ENCODE peak calls at places on chromosomes 4 and X, in five cellular contexts. One of them, this sample, is unnamed.
A peak's percentile ranks its signal among the peaks of the same experiment; 100 is the strongest.

GRCh38 chrX:116272881-116273280 is 102.3 kb downstream of the AGTR2 start:
- DNase-seq in left lung: no peak
- DNase-seq in Right ventricle myocardium superior: no peak
- DNase-seq in stimulated activated CD4-positive, alpha-beta T cell treated with anti-CD3 and anti-CD28 coated beads, Interleukin-12 subunit alpha, Interleukin-12 subunit beta, amount 100 ng/mL, for 24 hours: no peak
- DNase-seq in DMS 273 treated with DMSO at 0.1 percent for 48 hours: no peak
- DNase-seq in this sample: no peak

GRCh38 chr4:87978656-87979055 is 3.1 kb downstream of the SPP1 start:
- DNase-seq in left lung: no peak
- DNase-seq in Right ventricle myocardium superior: no peak
- DNase-seq in stimulated activated CD4-positive, alpha-beta T cell treated with anti-CD3 and anti-CD28 coated beads, Interleukin-12 subunit alpha, Interleukin-12 subunit beta, amount 100 ng/mL, for 24 hours: no peak
- DNase-seq in DMS 273 treated with DMSO at 0.1 percent for 48 hours: no peak
- DNase-seq in this sample: no peak

GRCh38 chrX:82813671-82814078 is 694.4 kb upstream of the POU3F4 start:
- DNase-seq in left lung: no peak
- DNase-seq in Right ventricle myocardium superior: no peak
- DNase-seq in stimulated activated CD4-positive, alpha-beta T cell treated with anti-CD3 and anti-CD28 coated beads, Interleukin-12 subunit alpha, Interleukin-12 subunit beta, amount 100 ng/mL, for 24 hours: no peak
- DNase-seq in DMS 273 treated with DMSO at 0.1 percent for 48 hours: no peak
- DNase-seq in this sample: no peak

GRCh38 chr4:102263024-102263787 is 82.1 kb downstream of the SLC39A8 start:
- DNase-seq in left lung: no peak
- DNase-seq in Right ventricle myocardium superior: no peak
- DNase-seq in stimulated activated CD4-positive, alpha-beta T cell treated with anti-CD3 and anti-CD28 coated beads, Interleukin-12 subunit alpha, Interleukin-12 subunit beta, amount 100 ng/mL, for 24 hours: no peak
- DNase-seq in DMS 273 treated with DMSO at 0.1 percent for 48 hours: peak; percentile 40
- DNase-seq in this sample: no peak

GRCh38 chr4:126564283-126564854 is 1068.4 kb upstream of the INTU start:
- DNase-seq in left lung: no peak
- DNase-seq in Right ventricle myocardium superior: no peak
- DNase-seq in stimulated activated CD4-positive, alpha-beta T cell treated with anti-CD3 and anti-CD28 coated beads, Interleukin-12 subunit alpha, Interleukin-12 subunit beta, amount 100 ng/mL, for 24 hours: no peak
- DNase-seq in DMS 273 treated with DMSO at 0.1 percent for 48 hours: no peak
- DNase-seq in this sample: no peak

GRCh38 chr4:85149656-85150055 is 183.2 kb upstream of the WDFY3 start:
- DNase-seq in left lung: no peak
- DNase-seq in Right ventricle myocardium superior: no peak
- DNase-seq in stimulated activated CD4-positive, alpha-beta T cell treated with anti-CD3 and anti-CD28 coated beads, Interleukin-12 subunit alpha, Interleukin-12 subunit beta, amount 100 ng/mL, for 24 hours: no peak
- DNase-seq in DMS 273 treated with DMSO at 0.1 percent for 48 hours: no peak
- DNase-seq in this sample: no peak

GRCh38 chrX:338836-339400 is 20.3 kb upstream of the GTPBP6 start:
- DNase-seq in left lung: no peak
- DNase-seq in Right ventricle myocardium superior: peak; percentile 31
- DNase-seq in stimulated activated CD4-positive, alpha-beta T cell treated with anti-CD3 and anti-CD28 coated beads, Interleukin-12 subunit alpha, Interleukin-12 subunit beta, amount 100 ng/mL, for 24 hours: no peak
- DNase-seq in DMS 273 treated with DMSO at 0.1 percent for 48 hours: no peak
- DNase-seq in this sample: peak; percentile 51

GRCh38 chr4:108120789-108121188 is 47.9 kb downstream of the LEF1 start:
- DNase-seq in left lung: no peak
- DNase-seq in Right ventricle myocardium superior: no peak
- DNase-seq in stimulated activated CD4-positive, alpha-beta T cell treated with anti-CD3 and anti-CD28 coated beads, Interleukin-12 subunit alpha, Interleukin-12 subunit beta, amount 100 ng/mL, for 24 hours: no peak
- DNase-seq in DMS 273 treated with DMSO at 0.1 percent for 48 hours: no peak
- DNase-seq in this sample: no peak

GRCh38 chr4:189124149-189124758 is 816.4 kb upstream of the FRG1 start:
- DNase-seq in left lung: no peak
- DNase-seq in Right ventricle myocardium superior: no peak
- DNase-seq in stimulated activated CD4-positive, alpha-beta T cell treated with anti-CD3 and anti-CD28 coated beads, Interleukin-12 subunit alpha, Interleukin-12 subunit beta, amount 100 ng/mL, for 24 hours: no peak
- DNase-seq in DMS 273 treated with DMSO at 0.1 percent for 48 hours: no peak
- DNase-seq in this sample: peak; percentile 44

GRCh38 chrX:12979011-12979629 is 4.2 kb downstream of the TMSB4X start:
- DNase-seq in left lung: no peak
- DNase-seq in Right ventricle myocardium superior: no peak
- DNase-seq in stimulated activated CD4-positive, alpha-beta T cell treated with anti-CD3 and anti-CD28 coated beads, Interleukin-12 subunit alpha, Interleukin-12 subunit beta, amount 100 ng/mL, for 24 hours: no peak
- DNase-seq in DMS 273 treated with DMSO at 0.1 percent for 48 hours: no peak
- DNase-seq in this sample: no peak

GRCh38 chrX:126967225-126967624 is 147.7 kb downstream of the PRR32 start:
- DNase-seq in left lung: no peak
- DNase-seq in Right ventricle myocardium superior: no peak
- DNase-seq in stimulated activated CD4-positive, alpha-beta T cell treated with anti-CD3 and anti-CD28 coated beads, Interleukin-12 subunit alpha, Interleukin-12 subunit beta, amount 100 ng/mL, for 24 hours: no peak
- DNase-seq in DMS 273 treated with DMSO at 0.1 percent for 48 hours: no peak
- DNase-seq in this sample: no peak

GRCh38 chrX:12984629-12985303 is 9.9 kb downstream of the TMSB4X start:
- DNase-seq in left lung: no peak
- DNase-seq in Right ventricle myocardium superior: no peak
- DNase-seq in stimulated activated CD4-positive, alpha-beta T cell treated with anti-CD3 and anti-CD28 coated beads, Interleukin-12 subunit alpha, Interleukin-12 subunit beta, amount 100 ng/mL, for 24 hours: no peak
- DNase-seq in DMS 273 treated with DMSO at 0.1 percent for 48 hours: no peak
- DNase-seq in this sample: no peak

GRCh38 chr4:4320951-4321714 is 31.1 kb downstream of the ZBTB49 start:
- DNase-seq in left lung: no peak
- DNase-seq in Right ventricle myocardium superior: no peak
- DNase-seq in stimulated activated CD4-positive, alpha-beta T cell treated with anti-CD3 and anti-CD28 coated beads, Interleukin-12 subunit alpha, Interleukin-12 subunit beta, amount 100 ng/mL, for 24 hours: no peak
- DNase-seq in DMS 273 treated with DMSO at 0.1 percent for 48 hours: no peak
- DNase-seq in this sample: no peak

GRCh38 chrX:47723689-47724088 is 64.7 kb upstream of the UXT start:
- DNase-seq in left lung: no peak
- DNase-seq in Right ventricle myocardium superior: no peak
- DNase-seq in stimulated activated CD4-positive, alpha-beta T cell treated with anti-CD3 and anti-CD28 coated beads, Interleukin-12 subunit alpha, Interleukin-12 subunit beta, amount 100 ng/mL, for 24 hours: peak; percentile 5
- DNase-seq in DMS 273 treated with DMSO at 0.1 percent for 48 hours: no peak
- DNase-seq in this sample: no peak

GRCh38 chr4:67520141-67520540 is 25.2 kb downstream of the CENPC start:
- DNase-seq in left lung: no peak
- DNase-seq in Right ventricle myocardium superior: no peak
- DNase-seq in stimulated activated CD4-positive, alpha-beta T cell treated with anti-CD3 and anti-CD28 coated beads, Interleukin-12 subunit alpha, Interleukin-12 subunit beta, amount 100 ng/mL, for 24 hours: no peak
- DNase-seq in DMS 273 treated with DMSO at 0.1 percent for 48 hours: no peak
- DNase-seq in this sample: peak; percentile 31

GRCh38 chr4:1748465-1748995 is 27.2 kb downstream of the TACC3 start:
- DNase-seq in left lung: peak; percentile 68
- DNase-seq in Right ventricle myocardium superior: peak; percentile 82
- DNase-seq in stimulated activated CD4-positive, alpha-beta T cell treated with anti-CD3 and anti-CD28 coated beads, Interleukin-12 subunit alpha, Interleukin-12 subunit beta, amount 100 ng/mL, for 24 hours: peak; percentile 83
- DNase-seq in DMS 273 treated with DMSO at 0.1 percent for 48 hours: no peak
- DNase-seq in this sample: peak; percentile 83